ENCODE peak calls at places on chromosome 4, in nine cellular contexts. Q is T-helper 9 cell; Z is MCF 10A; T is T-helper 2 cell; N is HEK293T; O is EL; M is stimulated activated CD4-positive, alpha-beta T cell treated with anti-CD3 and anti-CD28 coated beads, Interleukin-1b, Interleukin-23, amount 100 ng/mL, for 1 hour; R is T-helper 1 cell; G is Caco-2. D is an unnamed sample.

GRCh38 chr4:85953651-85954018 is 406.2 kb downstream of the MAPK10 start:
- DNase-seq in M (no peak), Z (peak), Q (no peak), R (no peak), O (peak), G (no peak), N (no peak), T (no peak), D (no peak)

GRCh38 chr4:52103314-52103713 is 52.2 kb downstream of the SPATA18 start:
- DNase-seq in O (peak), N (peak), T (no peak), G (no peak), R (no peak), Q (no peak), Z (peak), M (no peak), D (no peak)

GRCh38 chr4:85713005-85713404 is 238.1 kb downstream of the ARHGAP24 start:
- DNase-seq in Z (no peak), M (no peak), Q (no peak), R (no peak), O (no peak), T (no peak), N (no peak), G (no peak), D (no peak)

GRCh38 chr4:16123356-16124084 is 39.7 kb upstream of the PROM1 start:
- DNase-seq in Z (no peak), M (no peak), R (no peak), O (no peak), N (no peak), T (no peak), Q (no peak), G (no peak), D (no peak)

GRCh38 chr4:77045490-77045889 is 30.3 kb downstream of the CCNI start:
- DNase-seq in R (no peak), M (no peak), T (no peak), N (no peak), Q (no peak), G (no peak), O (no peak), Z (no peak), D (no peak)

GRCh38 chr4:3291969-3292570 is 751 bp upstream of the RGS12 start:
- DNase-seq in Z (peak), R (peak), T (no peak), Q (no peak), M (no peak), G (no peak), O (peak), N (peak), D (peak)

GRCh38 chr4:52894408-52894807 is 32.3 kb downstream of the RASL11B start:
- DNase-seq in G (no peak), T (no peak), Z (no peak), Q (no peak), N (no peak), M (no peak), R (no peak), O (no peak), D (no peak)

GRCh38 chr4:146340798-146341197 is 126.5 kb downstream of the REELD1 start:
- DNase-seq in R (no peak), Q (no peak), G (no peak), Z (peak), T (no peak), M (no peak), N (no peak), O (peak), D (no peak)